ENCODE peak calls at places on chromosome 1, in ten cellular contexts. K is PC-3, V is GM23248, G is right atrium auricular region, E is fibroblast of lung, Y is cardiac muscle cell, D is transverse colon, A is HCT116, F is left ventricle myocardium inferior, X is pancreas. N is an unnamed sample.

GRCh38 chr1:24995121-24995520 is 65.0 kb upstream of the RUNX3 start:
- DNase-seq in G (no peak), V (no peak), D (no peak), K (no peak), X (no peak), Y (no peak), E (no peak), A (no peak), F (no peak), N (no peak)

GRCh38 chr1:100452641-100453040 is 85.3 kb upstream of the GPR88 start:
- DNase-seq in V (no peak), G (no peak), X (no peak), Y (no peak), K (peak; percentile 33), E (no peak), D (no peak), F (no peak), A (no peak), N (no peak)

GRCh38 chr1:167090289-167090942 is at the start of gene GPA33:
- DNase-seq in F (no peak), X (no peak), E (no peak), G (no peak), D (peak; percentile 88), V (no peak), K (no peak), A (no peak), Y (no peak), N (no peak)

GRCh38 chr1:181601186-181601950 is 118.1 kb downstream of the CACNA1E start:
- DNase-seq in A (no peak), D (no peak), G (no peak), V (no peak), Y (no peak), E (no peak), K (no peak), X (no peak), F (no peak), N (no peak)

GRCh38 chr1:5908461-5909375 is 83.5 kb downstream of the NPHP4 start:
- DNase-seq in D (no peak), E (no peak), A (no peak), Y (no peak), K (no peak), X (no peak), V (no peak), F (no peak), G (no peak), N (peak; percentile 69)

GRCh38 chr1:180241716-180242544 is 11.9 kb downstream of the LHX4 start:
- DNase-seq in D (no peak), K (peak; percentile 11), G (no peak), V (peak; percentile 44), Y (peak; percentile 30), E (peak; percentile 20), A (no peak), X (no peak), F (no peak), N (no peak)

GRCh38 chr1:3453203-3453761 is 1.2 kb upstream of the ARHGEF16 start:
- DNase-seq in X (peak; percentile 64), D (peak; percentile 86), Y (peak; percentile 72), A (peak; percentile 68), F (peak; percentile 69), G (peak; percentile 74), E (peak; percentile 57), K (peak; percentile 90), V (peak; percentile 73), N (peak; percentile 82)

GRCh38 chr1:17718136-17718535 is 37.0 kb upstream of the ACTL8 start:
- DNase-seq in F (no peak), X (no peak), D (no peak), Y (no peak), E (no peak), G (no peak), K (no peak), A (no peak), V (no peak), N (no peak)

GRCh38 chr1:2840036-2840809 is 38.7 kb upstream of the TTC34 start:
- DNase-seq in D (no peak), Y (no peak), X (no peak), V (no peak), K (no peak), A (no peak), G (no peak), F (no peak), E (no peak), N (no peak)

GRCh38 chr1:16251381-16251780 is 14.4 kb upstream of the CPLANE2 start:
- DNase-seq in Y (no peak), G (no peak), D (no peak), F (no peak), K (no peak), E (no peak), V (no peak), X (no peak), A (no peak), N (no peak)

GRCh38 chr1:184805667-184806295 is 51.1 kb upstream of the EDEM3 start:
- DNase-seq in K (peak; percentile 78), E (peak; percentile 87), F (peak; percentile 89), Y (peak; percentile 93), A (peak; percentile 72), G (peak; percentile 92), X (peak; percentile 84), V (peak; percentile 89), D (peak; percentile 91), N (peak; percentile 92)

GRCh38 chr1:29498126-29499100 is 262.1 kb downstream of the PTPRU start:
- DNase-seq in A (no peak), Y (peak; percentile 5), K (peak; percentile 68), D (no peak), F (no peak), X (no peak), G (no peak), E (no peak), V (no peak), N (no peak)

GRCh38 chr1:16926491-16927195 is 4.9 kb downstream of the CROCC start:
- DNase-seq in K (no peak), A (no peak), Y (no peak), V (no peak), X (no peak), D (no peak), E (no peak), F (no peak), G (no peak), N (no peak)

GRCh38 chr1:227780101-227781044 is 35.1 kb upstream of the PRSS38 start:
- DNase-seq in A (no peak), D (no peak), F (no peak), K (no peak), X (no peak), V (no peak), G (no peak), E (no peak), Y (no peak), N (peak; percentile 74)

GRCh38 chr1:45864124-45864721 is 60.8 kb downstream of the MAST2 start:
- DNase-seq in A (no peak), F (no peak), X (no peak), G (no peak), Y (peak; percentile 29), K (no peak), V (peak; percentile 32), E (peak; percentile 40), D (no peak), N (no peak)

GRCh38 chr1:181089017-181089776 is 697 bp downstream of the IER5 start:
- DNase-seq in Y (no peak), D (peak; percentile 39), G (no peak), X (no peak), E (no peak), F (peak; percentile 39), K (no peak), A (no peak), V (peak; percentile 64), N (peak; percentile 75)

GRCh38 chr1:248739580-248740205 is 15.9 kb downstream of the LYPD8 start:
- DNase-seq in G (no peak), F (no peak), K (no peak), A (no peak), Y (no peak), D (no peak), V (no peak), E (no peak), X (no peak), N (no peak)

GRCh38 chr1:248736992-248737391 is 18.6 kb downstream of the LYPD8 start:
- DNase-seq in A (no peak), G (no peak), V (no peak), X (no peak), F (no peak), D (no peak), K (no peak), Y (no peak), E (no peak), N (no peak)

GRCh38 chr1:248740876-248741275 is 14.7 kb downstream of the LYPD8 start:
- DNase-seq in D (no peak), X (no peak), E (no peak), G (no peak), V (no peak), Y (no peak), A (no peak), F (no peak), K (no peak), N (no peak)

GRCh38 chr1:248737457-248737856 is 18.1 kb downstream of the LYPD8 start:
- DNase-seq in A (no peak), G (no peak), E (no peak), V (no peak), X (no peak), Y (no peak), F (no peak), D (no peak), K (no peak), N (no peak)
- H3K9me3 ChIP-seq in A (no peaks in the 10 kb centered on the region), G (peaks cover 11% of the 10 kb centered on the region), E (no peaks in the 10 kb centered on the region), V (no peaks in the 10 kb centered on the region), X (no peaks in the 10 kb centered on the region), Y (no peaks in the 10 kb centered on the region), F (peaks cover 10% of the 10 kb centered on the region), D (no peaks in the 10 kb centered on the region), K (no peaks in the 10 kb centered on the region), N (peaks cover 6% of the 10 kb centered on the region)

GRCh38 chr1:159023723-159024122 is 14.0 kb downstream of the IFI16 start:
- DNase-seq in A (no peak), K (no peak), Y (no peak), X (no peak), D (no peak), F (no peak), G (no peak), E (no peak), V (no peak), N (no peak)
- H3K9me3 ChIP-seq in A (no peaks in the 10 kb centered on the region), K (no peaks in the 10 kb centered on the region), Y (no peaks in the 10 kb centered on the region), X (no peaks in the 10 kb centered on the region), D (no peaks in the 10 kb centered on the region), F (peaks cover 5% of the 10 kb centered on the region), G (no peaks in the 10 kb centered on the region), E (no peaks in the 10 kb centered on the region), V (no peaks in the 10 kb centered on the region), N (no peaks in the 10 kb centered on the region)

GRCh38 chr1:61727544-61727943 is 2.6 kb upstream of the TM2D1 start:
- DNase-seq in F (no peak), D (no peak), Y (no peak), E (no peak), G (no peak), X (no peak), A (no peak), K (no peak), V (no peak), N (no peak)
- H3K9me3 ChIP-seq in F (no peaks in the 10 kb centered on the region), D (no peaks in the 10 kb centered on the region), Y (no peaks in the 10 kb centered on the region), E (no peaks in the 10 kb centered on the region), G (no peaks in the 10 kb centered on the region), X (no peaks in the 10 kb centered on the region), A (no peaks in the 10 kb centered on the region), K (no peaks in the 10 kb centered on the region), V (no peaks in the 10 kb centered on the region), N (no peaks in the 10 kb centered on the region)

DNA sequence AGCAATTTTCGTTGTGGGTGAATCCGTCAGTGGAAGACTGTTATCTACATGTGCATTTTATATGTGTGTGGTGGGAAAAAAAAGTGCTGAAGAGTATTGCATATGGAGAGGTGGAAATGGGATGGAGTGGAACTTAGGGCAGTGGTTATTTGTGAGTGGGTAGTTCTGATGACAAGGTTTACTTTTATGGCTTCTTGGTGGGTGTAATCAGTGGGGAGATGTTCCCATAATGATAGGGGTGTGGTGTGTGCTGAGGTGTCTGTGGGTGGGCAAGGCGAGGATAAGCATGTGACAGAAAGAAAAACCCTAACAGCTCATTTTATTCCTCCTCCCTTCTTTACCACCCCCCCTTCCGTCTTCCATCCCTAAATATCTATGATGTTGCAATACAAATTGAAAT is 288.1 kb downstream of the NUF2 start:
- DNase-seq in X (no peak), G (no peak), K (no peak), Y (no peak), E (no peak), A (no peak), D (no peak), V (no peak), F (no peak), N (no peak)
- H3K9me3 ChIP-seq in X (no peaks in the 10 kb centered on the region), G (no peaks in the 10 kb centered on the region), K (no peaks in the 10 kb centered on the region), Y (no peaks in the 10 kb centered on the region), E (no peaks in the 10 kb centered on the region), A (no peaks in the 10 kb centered on the region), D (no peaks in the 10 kb centered on the region), V (no peaks in the 10 kb centered on the region), F (no peaks in the 10 kb centered on the region), N (no peaks in the 10 kb centered on the region)

N was measured in suprapubic skin.